ENCODE peak calls at places on chromosomes 13 and 19, in seven cellular contexts. Y is epithelial cell of proximal tubule; W is Caco-2; U is hepatocyte; N is uterus; M is CD8-positive, alpha-beta memory T cell; G is iPS DF 6.9. K is an unnamed sample.

GRCh38 chr13:26007774-26008173 is 44.0 kb downstream of the SHISA2 start:
- DNase-seq in Y (no peak), W (no peak), U (no peak), N (no peak), M (no peak), G (no peak), K (no peak)

GRCh38 chr13:45575830-45576180 is 39.7 kb downstream of the ERICH6B start:
- DNase-seq in Y (no peak), W (no peak), U (no peak), N (no peak), M (no peak), G (no peak), K (no peak)

GRCh38 chr19:47417746-47418594 is 1.4 kb downstream of the MEIS3 start:
- DNase-seq in Y (no peak), W (no peak), U (no peak), N (no peak), M (no peak), G (no peak), K (no peak)

GRCh38 chr13:99995503-99996176 is 14.1 kb downstream of the ZIC2 start:
- DNase-seq in Y (peak; percentile 7), W (no peak), U (no peak), N (no peak), M (no peak), G (no peak), K (peak; percentile 69)

GRCh38 chr19:43624933-43625332 is 5.5 kb upstream of the ZNF428 start:
- DNase-seq in Y (no peak), W (no peak), U (no peak), N (no peak), M (peak; percentile 81), G (no peak), K (peak; percentile 94)

GRCh38 chr19:7544626-7545025 is 9.1 kb downstream of the PNPLA6 start:
- DNase-seq in Y (no peak), W (no peak), U (no peak), N (no peak), M (no peak), G (no peak), K (no peak)

GRCh38 chr19:35216833-35217707 is 11.5 kb downstream of the FAM187B start:
- DNase-seq in Y (no peak), W (peak; percentile 62), U (peak; percentile 55), N (no peak), M (peak; percentile 17), G (no peak), K (peak; percentile 63)

GRCh38 chr19:45954132-45954531 is 19.5 kb downstream of the NOVA2 start:
- DNase-seq in Y (no peak), W (no peak), U (no peak), N (no peak), M (no peak), G (no peak), K (peak; percentile 33)

GRCh38 chr13:69948016-69948415 is 159.6 kb upstream of the ATXN8OS start:
- DNase-seq in Y (no peak), W (no peak), U (no peak), N (no peak), M (no peak), G (no peak), K (no peak)

GRCh38 chr13:21033866-21034601 is 27.4 kb downstream of the LATS2 start:
- DNase-seq in Y (peak; percentile 52), W (no peak), U (no peak), N (peak; percentile 11), M (no peak), G (no peak), K (no peak)

GRCh38 chr19:39845621-39846175 is 481 bp downstream of the FBL start:
- DNase-seq in Y (no peak), W (no peak), U (peak; percentile 48), N (no peak), M (no peak), G (no peak), K (peak; percentile 60)

GRCh38 chr19:45999653-46000121 is 4.4 kb downstream of the CCDC61 start:
- DNase-seq in Y (no peak), W (no peak), U (peak; percentile 57), N (no peak), M (no peak), G (no peak), K (peak; percentile 83)

GRCh38 chr19:51749979-51750378 is 1.7 kb downstream of the FPR1 start:
- DNase-seq in Y (no peak), W (no peak), U (no peak), N (no peak), M (no peak), G (no peak), K (no peak)

DNA sequence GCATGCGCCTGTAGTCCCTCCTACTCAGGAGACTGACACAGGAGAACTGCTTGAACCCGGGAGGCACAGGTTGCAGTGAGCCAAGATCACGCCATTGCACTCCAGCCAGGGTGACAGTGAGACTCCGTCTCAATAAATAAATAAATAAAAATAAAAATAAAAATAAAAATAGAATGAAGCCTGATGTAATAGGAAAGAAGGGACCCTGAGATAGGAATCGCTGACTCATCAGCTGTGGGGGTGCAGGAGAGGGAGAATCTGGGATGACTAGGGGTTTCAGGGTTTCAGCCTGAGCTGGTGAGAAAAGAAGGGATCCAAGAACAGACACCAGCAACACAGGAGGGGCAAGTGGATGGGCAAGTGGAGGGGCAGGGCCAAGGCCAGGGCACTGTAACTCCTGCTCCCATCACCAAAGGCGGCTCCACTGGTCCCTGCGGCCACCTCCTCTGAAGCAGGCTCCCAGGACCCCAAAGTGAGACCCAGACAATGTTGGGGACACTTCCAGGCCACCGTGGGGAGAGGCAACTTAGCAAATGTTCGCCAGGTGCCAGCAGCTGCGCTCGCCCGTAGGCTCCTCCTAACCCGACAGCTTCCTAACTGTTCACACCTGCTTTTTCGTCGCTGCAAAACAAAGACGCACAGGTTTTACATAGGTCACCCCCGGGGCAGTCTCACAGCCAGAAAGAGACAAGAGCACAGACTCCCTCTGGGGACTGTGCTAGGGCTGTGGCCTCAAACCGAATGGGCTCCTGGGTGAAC is 1.2 kb downstream of the HAUS8 start:
- DNase-seq in Y (no peak), W (no peak), U (no peak), N (no peak), M (peak; percentile 7), G (no peak), K (peak; percentile 66)
- H3K4me3 ChIP-seq in Y (peak overlapping the region; percentile 95), W (peak overlapping the region; percentile 62), U (peak overlapping the region; percentile 41), N (peak overlapping the region; percentile 60), M (peak overlapping the region; percentile 86), G (peak overlapping the region; percentile 81), K (peak overlapping the region; percentile 56)

DNA sequence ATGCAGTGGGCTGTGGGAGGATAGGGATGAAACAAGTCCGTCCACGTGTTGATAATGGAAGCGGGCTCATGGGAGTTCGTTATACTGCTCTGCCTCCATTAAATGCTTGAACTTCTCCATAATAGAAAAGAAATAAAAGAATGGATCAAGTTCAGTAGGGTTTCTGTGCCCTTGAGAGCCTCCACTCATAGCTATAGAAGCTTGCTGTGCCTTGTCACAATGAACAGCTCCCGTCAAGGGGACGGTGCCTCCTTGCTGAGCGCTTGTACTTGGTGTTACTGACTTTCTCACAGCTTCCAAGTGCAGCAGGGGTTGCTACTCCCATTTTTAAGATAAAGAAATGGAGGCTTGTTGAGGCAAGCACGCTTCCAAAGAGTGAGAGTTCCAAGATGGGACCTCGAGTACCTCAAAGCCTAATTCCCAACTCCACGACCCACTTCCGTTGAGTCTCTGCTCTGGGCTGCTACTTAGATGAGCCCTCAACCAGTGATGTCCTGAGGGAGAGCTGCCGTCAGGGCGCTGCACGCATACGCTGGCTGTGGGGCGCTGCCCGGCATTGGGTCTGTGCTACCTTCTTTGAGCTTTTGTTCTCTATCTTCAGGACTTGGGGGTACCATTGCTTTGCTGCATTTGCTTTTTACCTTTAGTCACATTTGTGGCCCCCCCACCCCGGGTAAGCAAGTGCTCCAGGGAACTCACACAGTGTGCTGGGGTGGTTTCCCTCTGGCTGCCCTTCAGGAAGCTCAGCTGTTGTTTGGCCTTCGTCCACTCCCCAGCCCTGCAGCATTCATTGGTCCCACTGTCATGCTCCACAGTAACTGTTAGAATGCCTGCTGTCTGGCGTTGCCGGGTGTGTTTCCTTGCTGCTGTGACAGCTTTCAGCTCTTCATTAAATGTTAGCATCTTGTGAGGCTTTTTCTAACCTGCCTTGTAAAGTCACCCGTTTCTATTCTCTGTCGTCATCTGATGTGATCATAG is 9.5 kb downstream of the SNRNP70 start:
- DNase-seq in Y (no peak), W (no peak), U (no peak), N (no peak), M (no peak), G (no peak), K (no peak)
- H3K4me3 ChIP-seq in Y (no peak overlapping the region), W (no peak overlapping the region), U (no peak overlapping the region), N (no peak overlapping the region), M (no peak overlapping the region), G (no peak overlapping the region), K (no peak overlapping the region)

DNA sequence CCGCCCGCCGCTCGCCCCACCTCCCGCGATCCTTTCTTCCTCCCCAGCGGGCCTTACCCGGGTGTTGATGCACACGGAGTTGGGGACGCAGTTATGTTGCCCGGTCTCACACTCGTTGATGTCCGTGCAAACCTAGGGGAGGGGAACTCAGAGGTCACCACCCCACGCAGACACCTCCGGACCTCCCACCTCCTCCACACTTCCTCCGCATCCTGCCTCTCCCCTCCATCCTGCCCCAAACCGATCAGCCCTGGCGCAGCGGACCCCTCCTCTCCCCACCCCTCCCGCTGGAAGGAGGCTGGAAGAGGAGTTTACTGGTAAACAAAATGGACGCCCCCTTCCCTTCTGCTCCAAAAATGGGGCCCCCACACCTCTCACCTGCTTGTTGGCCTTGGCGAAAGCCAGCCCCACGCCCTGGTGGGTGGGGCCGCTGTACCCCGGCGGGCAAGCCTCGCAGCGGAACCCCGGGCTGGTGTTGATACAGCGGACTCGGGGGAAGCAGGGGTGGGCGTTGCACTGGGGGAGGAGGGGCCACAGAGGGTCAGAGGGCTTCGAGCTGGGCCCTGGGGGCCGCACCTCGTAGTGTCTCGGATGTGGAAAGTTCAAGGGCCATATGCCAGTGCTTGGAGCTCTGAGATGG is 2.2 kb downstream of the COMP start:
- DNase-seq in Y (no peak), W (no peak), U (no peak), N (no peak), M (no peak), G (no peak), K (no peak)
- H3K4me3 ChIP-seq in Y (no peak overlapping the region), W (no peak overlapping the region), U (no peak overlapping the region), N (no peak overlapping the region), M (no peak overlapping the region), G (peak overlapping the region; percentile 35), K (no peak overlapping the region)

GRCh38 chr19:11179716-11180297 is 17.5 kb downstream of the KANK2 start:
- DNase-seq in Y (no peak), W (no peak), U (no peak), N (no peak), M (no peak), G (no peak), K (no peak)

GRCh38 chr19:11177592-11177991 is 19.8 kb downstream of the KANK2 start:
- DNase-seq in Y (no peak), W (no peak), U (no peak), N (no peak), M (no peak), G (no peak), K (no peak)

GRCh38 chr19:11182994-11183393 is 14.4 kb downstream of the KANK2 start:
- DNase-seq in Y (no peak), W (no peak), U (no peak), N (no peak), M (no peak), G (no peak), K (no peak)

GRCh38 chr19:11181488-11181887 is 15.9 kb downstream of the KANK2 start:
- DNase-seq in Y (no peak), W (no peak), U (no peak), N (no peak), M (no peak), G (no peak), K (no peak)

DNA sequence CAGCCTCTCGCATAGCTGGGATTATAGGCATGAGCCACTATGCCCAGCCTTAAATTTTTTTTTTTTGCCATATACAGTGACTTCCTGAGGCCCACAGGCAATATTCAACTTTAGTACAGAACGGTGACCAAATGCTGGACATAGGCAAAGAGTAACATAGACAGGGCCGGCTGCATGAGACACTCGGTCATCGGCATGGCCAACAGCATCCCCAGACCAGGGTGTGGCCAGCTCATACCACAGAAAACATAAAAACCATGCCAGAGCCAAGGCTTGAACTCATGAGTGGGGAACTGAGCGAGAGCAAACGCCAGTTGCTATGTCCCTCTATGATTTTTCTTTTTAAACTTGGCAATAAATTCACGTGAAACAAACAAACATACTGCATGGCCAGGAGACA is 17.0 kb downstream of the KANK2 start:
- DNase-seq in Y (no peak), W (no peak), U (no peak), N (no peak), M (no peak), G (no peak), K (no peak)
- H3K4me3 ChIP-seq in Y (no peak overlapping the region), W (no peak overlapping the region), U (no peak overlapping the region), N (no peak overlapping the region), M (no peak overlapping the region), G (no peak overlapping the region), K (no peak overlapping the region)

K was measured in mesendoderm.